ENCODE peak calls at places on chromosome 5, in six cellular contexts. One of them, this sample, is unnamed.

GRCh38 chr5:14534773-14535172 is 46.8 kb upstream of the OTULINL start:
- DNase-seq in HEK293T: no peak
- DNase-seq in Kasumi-1: no peak
- DNase-seq in foreskin fibroblast: no peak
- DNase-seq in astrocyte: no peak
- DNase-seq in fibroblast of the conjunctiva: no peak
- DNase-seq in this sample: no peak

GRCh38 chr5:108655750-108656450 is 91.8 kb upstream of the FER start:
- DNase-seq in astrocyte: peak; percentile 68
- DNase-seq in foreskin fibroblast: peak; percentile 66
- DNase-seq in fibroblast of the conjunctiva: peak; percentile 18
- DNase-seq in HEK293T: no peak
- DNase-seq in Kasumi-1: no peak
- DNase-seq in this sample: no peak

GRCh38 chr5:139658501-139658927 is 10.4 kb downstream of the CXXC5 start:
- DNase-seq in Kasumi-1: no peak
- DNase-seq in foreskin fibroblast: peak; percentile 61
- DNase-seq in fibroblast of the conjunctiva: no peak
- DNase-seq in astrocyte: peak; percentile 57
- DNase-seq in HEK293T: no peak
- DNase-seq in this sample: no peak

GRCh38 chr5:82991059-82991458 is 86.1 kb downstream of the TMEM167A start:
- DNase-seq in fibroblast of the conjunctiva: no peak
- DNase-seq in Kasumi-1: no peak
- DNase-seq in foreskin fibroblast: no peak
- DNase-seq in HEK293T: no peak
- DNase-seq in astrocyte: no peak
- DNase-seq in this sample: no peak

GRCh38 chr5:56088431-56088949 is 93.7 kb upstream of the IL6ST start:
- DNase-seq in HEK293T: no peak
- DNase-seq in fibroblast of the conjunctiva: peak; percentile 56
- DNase-seq in foreskin fibroblast: no peak
- DNase-seq in astrocyte: no peak
- DNase-seq in Kasumi-1: no peak
- DNase-seq in this sample: no peak

GRCh38 chr5:142095651-142096330 is 12.8 kb upstream of the NDFIP1 start:
- DNase-seq in Kasumi-1: no peak
- DNase-seq in HEK293T: no peak
- DNase-seq in foreskin fibroblast: no peak
- DNase-seq in astrocyte: no peak
- DNase-seq in fibroblast of the conjunctiva: no peak
- DNase-seq in this sample: no peak

GRCh38 chr5:133421394-133421793 is 190.9 kb downstream of the FSTL4 start:
- DNase-seq in Kasumi-1: peak; percentile 32
- DNase-seq in HEK293T: peak; percentile 58
- DNase-seq in foreskin fibroblast: no peak
- DNase-seq in fibroblast of the conjunctiva: no peak
- DNase-seq in astrocyte: peak; percentile 2
- DNase-seq in this sample: no peak

GRCh38 chr5:115179068-115179958 is 9.6 kb upstream of the TRIM36 start:
- DNase-seq in fibroblast of the conjunctiva: no peak
- DNase-seq in HEK293T: peak; percentile 23
- DNase-seq in foreskin fibroblast: peak; percentile 45
- DNase-seq in astrocyte: no peak
- DNase-seq in Kasumi-1: no peak
- DNase-seq in this sample: no peak

GRCh38 chr5:168654225-168654624 is 75.1 kb upstream of the PANK3 start:
- DNase-seq in fibroblast of the conjunctiva: peak; percentile 83
- DNase-seq in Kasumi-1: no peak
- DNase-seq in astrocyte: no peak
- DNase-seq in foreskin fibroblast: peak; percentile 95
- DNase-seq in HEK293T: no peak
- DNase-seq in this sample: no peak

GRCh38 chr5:74288448-74289109 is 351.9 kb downstream of the ENC1 start:
- DNase-seq in foreskin fibroblast: no peak
- DNase-seq in astrocyte: no peak
- DNase-seq in Kasumi-1: no peak
- DNase-seq in fibroblast of the conjunctiva: peak; percentile 44
- DNase-seq in HEK293T: no peak
- DNase-seq in this sample: no peak

GRCh38 chr5:178310130-178310865 is 77.7 kb upstream of the PHYKPL start:
- DNase-seq in astrocyte: no peak
- DNase-seq in Kasumi-1: no peak
- DNase-seq in foreskin fibroblast: no peak
- DNase-seq in HEK293T: no peak
- DNase-seq in fibroblast of the conjunctiva: no peak
- DNase-seq in this sample: no peak

GRCh38 chr5:148730955-148731898 is 76.9 kb upstream of the HTR4 start:
- DNase-seq in Kasumi-1: peak; percentile 94
- DNase-seq in fibroblast of the conjunctiva: peak; percentile 89
- DNase-seq in HEK293T: peak; percentile 60
- DNase-seq in astrocyte: peak; percentile 64
- DNase-seq in foreskin fibroblast: peak; percentile 92
- DNase-seq in this sample: peak; percentile 90

GRCh38 chr5:1488882-1489680 is 34.7 kb downstream of the LPCAT1 start:
- DNase-seq in foreskin fibroblast: peak; percentile 90
- DNase-seq in HEK293T: no peak
- DNase-seq in astrocyte: peak; percentile 55
- DNase-seq in fibroblast of the conjunctiva: peak; percentile 55
- DNase-seq in Kasumi-1: no peak
- DNase-seq in this sample: peak; percentile 69

GRCh38 chr5:90119531-90119940 is 290.0 kb downstream of the CETN3 start:
- DNase-seq in Kasumi-1: no peak
- DNase-seq in fibroblast of the conjunctiva: peak; percentile 43
- DNase-seq in foreskin fibroblast: no peak
- DNase-seq in HEK293T: no peak
- DNase-seq in astrocyte: no peak
- DNase-seq in this sample: no peak

GRCh38 chr5:130323804-130324454 is 419.7 kb downstream of the CHSY3 start:
- DNase-seq in Kasumi-1: peak; percentile 86
- DNase-seq in HEK293T: no peak
- DNase-seq in foreskin fibroblast: no peak
- DNase-seq in astrocyte: peak; percentile 75
- DNase-seq in fibroblast of the conjunctiva: no peak
- DNase-seq in this sample: no peak

GRCh38 chr5:107472620-107473064 is 198.1 kb downstream of the EFNA5 start:
- DNase-seq in Kasumi-1: no peak
- DNase-seq in fibroblast of the conjunctiva: no peak
- DNase-seq in HEK293T: no peak
- DNase-seq in astrocyte: no peak
- DNase-seq in foreskin fibroblast: no peak
- DNase-seq in this sample: no peak

GRCh38 chr5:61450170-61450815 is 118.2 kb downstream of the ZSWIM6 start:
- DNase-seq in foreskin fibroblast: peak; percentile 88
- DNase-seq in astrocyte: peak; percentile 98
- DNase-seq in fibroblast of the conjunctiva: peak; percentile 60
- DNase-seq in HEK293T: no peak
- DNase-seq in Kasumi-1: no peak
- DNase-seq in this sample: peak; percentile 53

GRCh38 chr5:116032094-116032517 is at the start of gene ARL14EPL:
- DNase-seq in foreskin fibroblast: peak; percentile 93
- DNase-seq in astrocyte: peak; percentile 88
- DNase-seq in fibroblast of the conjunctiva: peak; percentile 80
- DNase-seq in Kasumi-1: peak; percentile 20
- DNase-seq in HEK293T: peak; percentile 23
- DNase-seq in this sample: peak; percentile 50

GRCh38 chr5:133321833-133322420 is 270.1 kb downstream of the HSPA4 start:
- DNase-seq in astrocyte: no peak
- DNase-seq in foreskin fibroblast: no peak
- DNase-seq in HEK293T: no peak
- DNase-seq in fibroblast of the conjunctiva: no peak
- DNase-seq in Kasumi-1: no peak
- DNase-seq in this sample: no peak

GRCh38 chr5:141758316-141758965 is 76.4 kb upstream of the ARAP3 start:
- DNase-seq in HEK293T: peak; percentile 25
- DNase-seq in Kasumi-1: no peak
- DNase-seq in fibroblast of the conjunctiva: no peak
- DNase-seq in foreskin fibroblast: no peak
- DNase-seq in astrocyte: no peak
- DNase-seq in this sample: no peak